ENCODE peak calls at places on chromosomes 12 and 14, in nine cellular contexts. One of them, this sample, is unnamed. For H3K9me3, the result is how much of the 10 kb centered on the place peaks cover.

GRCh38 chr12:10186299-10186698 is 7.5 kb downstream of the TMEM52B start:
- DNase-seq in prostate gland: no peak
- DNase-seq in stomach: peak
- DNase-seq in transverse colon: peak
- DNase-seq in SK-N-SH: no peak
- DNase-seq in breast epithelium: no peak
- DNase-seq in upper lobe of left lung: peak
- DNase-seq in H1: no peak
- DNase-seq in Panc1: no peak
- DNase-seq in this sample: no peak

GRCh38 chr12:62785941-62786559 is 148.9 kb downstream of the PPM1H start:
- DNase-seq in prostate gland: no peak
- DNase-seq in stomach: no peak
- DNase-seq in transverse colon: no peak
- DNase-seq in SK-N-SH: no peak
- DNase-seq in breast epithelium: no peak
- DNase-seq in upper lobe of left lung: peak
- DNase-seq in H1: no peak
- DNase-seq in Panc1: peak
- DNase-seq in this sample: no peak

GRCh38 chr12:77225373-77225772 is 160.0 kb upstream of the E2F7 start:
- DNase-seq in prostate gland: no peak
- DNase-seq in stomach: no peak
- DNase-seq in transverse colon: no peak
- DNase-seq in SK-N-SH: no peak
- DNase-seq in breast epithelium: no peak
- DNase-seq in upper lobe of left lung: no peak
- DNase-seq in H1: no peak
- DNase-seq in Panc1: no peak
- DNase-seq in this sample: no peak

GRCh38 chr12:3061129-3061857 is 15.9 kb upstream of the TSPAN9 start:
- DNase-seq in prostate gland: no peak
- DNase-seq in stomach: no peak
- DNase-seq in transverse colon: no peak
- DNase-seq in SK-N-SH: no peak
- DNase-seq in breast epithelium: no peak
- DNase-seq in upper lobe of left lung: no peak
- DNase-seq in H1: no peak
- DNase-seq in Panc1: no peak
- DNase-seq in this sample: no peak

GRCh38 chr12:22978962-22979361 is 354.0 kb downstream of the ETNK1 start:
- DNase-seq in prostate gland: no peak
- DNase-seq in stomach: no peak
- DNase-seq in transverse colon: no peak
- DNase-seq in SK-N-SH: peak
- DNase-seq in breast epithelium: no peak
- DNase-seq in upper lobe of left lung: no peak
- DNase-seq in H1: no peak
- DNase-seq in Panc1: no peak
- DNase-seq in this sample: no peak

GRCh38 chr12:109531411-109531810 is 41.9 kb downstream of the MMAB start:
- DNase-seq in prostate gland: no peak
- DNase-seq in stomach: no peak
- DNase-seq in transverse colon: no peak
- DNase-seq in SK-N-SH: peak
- DNase-seq in breast epithelium: no peak
- DNase-seq in upper lobe of left lung: no peak
- DNase-seq in H1: no peak
- DNase-seq in Panc1: no peak
- DNase-seq in this sample: no peak

GRCh38 chr14:51738754-51739153 is 87.0 kb downstream of the FRMD6 start:
- DNase-seq in prostate gland: no peak
- DNase-seq in stomach: no peak
- DNase-seq in transverse colon: no peak
- DNase-seq in SK-N-SH: no peak
- DNase-seq in breast epithelium: no peak
- DNase-seq in upper lobe of left lung: no peak
- DNase-seq in H1: no peak
- DNase-seq in Panc1: no peak
- DNase-seq in this sample: no peak

GRCh38 chr12:93683410-93683809 is 6.2 kb downstream of the CRADD start:
- DNase-seq in prostate gland: no peak
- DNase-seq in stomach: no peak
- DNase-seq in transverse colon: no peak
- DNase-seq in SK-N-SH: no peak
- DNase-seq in breast epithelium: no peak
- DNase-seq in upper lobe of left lung: no peak
- DNase-seq in H1: no peak
- DNase-seq in Panc1: no peak
- DNase-seq in this sample: no peak

GRCh38 chr12:64109706-64110105 is 112.4 kb downstream of the KICS2 start:
- DNase-seq in prostate gland: no peak
- DNase-seq in stomach: no peak
- DNase-seq in transverse colon: no peak
- DNase-seq in SK-N-SH: no peak
- DNase-seq in breast epithelium: no peak
- DNase-seq in upper lobe of left lung: no peak
- DNase-seq in H1: no peak
- DNase-seq in Panc1: no peak
- DNase-seq in this sample: no peak

GRCh38 chr12:20006856-20007255 is 361.5 kb upstream of the PDE3A start:
- DNase-seq in prostate gland: no peak
- DNase-seq in stomach: no peak
- DNase-seq in transverse colon: no peak
- DNase-seq in SK-N-SH: no peak
- DNase-seq in breast epithelium: no peak
- DNase-seq in upper lobe of left lung: no peak
- DNase-seq in H1: no peak
- DNase-seq in Panc1: no peak
- DNase-seq in this sample: no peak

GRCh38 chr12:58920102-58920955 is at the start of gene LRIG3:
- DNase-seq in prostate gland: peak
- DNase-seq in stomach: peak
- DNase-seq in transverse colon: peak
- DNase-seq in SK-N-SH: peak
- DNase-seq in breast epithelium: peak
- DNase-seq in upper lobe of left lung: peak
- DNase-seq in H1: peak
- DNase-seq in Panc1: peak
- DNase-seq in this sample: peak

GRCh38 chr14:23114669-23115491 is 4.2 kb downstream of the CEBPE start:
- DNase-seq in prostate gland: no peak
- DNase-seq in stomach: no peak
- DNase-seq in transverse colon: no peak
- DNase-seq in SK-N-SH: peak
- DNase-seq in breast epithelium: peak
- DNase-seq in upper lobe of left lung: peak
- DNase-seq in H1: no peak
- DNase-seq in Panc1: no peak
- DNase-seq in this sample: no peak

GRCh38 chr12:9064815-9065606 is 50.7 kb downstream of the A2M start:
- DNase-seq in prostate gland: peak
- DNase-seq in stomach: peak
- DNase-seq in transverse colon: peak
- DNase-seq in SK-N-SH: peak
- DNase-seq in breast epithelium: peak
- DNase-seq in upper lobe of left lung: peak
- DNase-seq in H1: peak
- DNase-seq in Panc1: no peak
- DNase-seq in this sample: peak

GRCh38 chr14:103694572-103695026 is 20.7 kb downstream of the XRCC3 start:
- DNase-seq in prostate gland: no peak
- DNase-seq in stomach: no peak
- DNase-seq in transverse colon: no peak
- DNase-seq in SK-N-SH: no peak
- DNase-seq in breast epithelium: no peak
- DNase-seq in upper lobe of left lung: no peak
- DNase-seq in H1: no peak
- DNase-seq in Panc1: no peak
- DNase-seq in this sample: peak

GRCh38 chr14:90301580-90302181 is 30.1 kb downstream of the NRDE2 start:
- DNase-seq in prostate gland: no peak
- DNase-seq in stomach: no peak
- DNase-seq in transverse colon: no peak
- DNase-seq in SK-N-SH: peak
- DNase-seq in breast epithelium: no peak
- DNase-seq in upper lobe of left lung: no peak
- DNase-seq in H1: no peak
- DNase-seq in Panc1: peak
- DNase-seq in this sample: no peak

GRCh38 chr12:1936406-1937320 is 18.2 kb upstream of the CACNA2D4 start:
- DNase-seq in prostate gland: peak
- DNase-seq in stomach: peak
- DNase-seq in transverse colon: peak
- DNase-seq in SK-N-SH: peak
- DNase-seq in breast epithelium: no peak
- DNase-seq in upper lobe of left lung: peak
- DNase-seq in H1: peak
- DNase-seq in Panc1: no peak
- DNase-seq in this sample: no peak

GRCh38 chr14:87529081-87529480 is 463.9 kb downstream of the GALC start:
- DNase-seq in prostate gland: no peak
- DNase-seq in stomach: no peak
- DNase-seq in transverse colon: no peak
- DNase-seq in SK-N-SH: no peak
- DNase-seq in breast epithelium: no peak
- DNase-seq in upper lobe of left lung: no peak
- DNase-seq in H1: no peak
- DNase-seq in Panc1: no peak
- DNase-seq in this sample: no peak

GRCh38 chr12:117359029-117359845 is 2.2 kb downstream of the NOS1 start:
- DNase-seq in prostate gland: no peak
- DNase-seq in stomach: no peak
- DNase-seq in transverse colon: no peak
- DNase-seq in SK-N-SH: no peak
- DNase-seq in breast epithelium: no peak
- DNase-seq in upper lobe of left lung: no peak
- DNase-seq in H1: no peak
- DNase-seq in Panc1: no peak
- DNase-seq in this sample: no peak

GRCh38 chr12:50218386-50218785 is 51.2 kb upstream of the CERS5 start:
- DNase-seq in prostate gland: no peak
- DNase-seq in stomach: no peak
- DNase-seq in transverse colon: no peak
- DNase-seq in SK-N-SH: no peak
- DNase-seq in breast epithelium: no peak
- DNase-seq in upper lobe of left lung: no peak
- DNase-seq in H1: no peak
- DNase-seq in Panc1: peak
- DNase-seq in this sample: no peak

GRCh38 chr12:65858831-65859230 is 34.5 kb downstream of the HMGA2 start:
- DNase-seq in prostate gland: no peak
- DNase-seq in stomach: no peak
- DNase-seq in transverse colon: no peak
- DNase-seq in SK-N-SH: no peak
- DNase-seq in breast epithelium: no peak
- DNase-seq in upper lobe of left lung: no peak
- DNase-seq in H1: no peak
- DNase-seq in Panc1: no peak
- DNase-seq in this sample: no peak

GRCh38 chr12:65853489-65854157 is 29.3 kb downstream of the HMGA2 start:
- DNase-seq in prostate gland: no peak
- DNase-seq in stomach: no peak
- DNase-seq in transverse colon: no peak
- DNase-seq in SK-N-SH: no peak
- DNase-seq in breast epithelium: no peak
- DNase-seq in upper lobe of left lung: no peak
- DNase-seq in H1: no peak
- DNase-seq in Panc1: no peak
- DNase-seq in this sample: no peak

GRCh38 chr12:65854629-65855028 is 30.3 kb downstream of the HMGA2 start:
- DNase-seq in prostate gland: no peak
- DNase-seq in stomach: no peak
- DNase-seq in transverse colon: no peak
- DNase-seq in SK-N-SH: no peak
- DNase-seq in breast epithelium: no peak
- DNase-seq in upper lobe of left lung: no peak
- DNase-seq in H1: no peak
- DNase-seq in Panc1: no peak
- DNase-seq in this sample: no peak

GRCh38 chr12:65857875-65858274 is 33.6 kb downstream of the HMGA2 start:
- DNase-seq in prostate gland: no peak
- DNase-seq in stomach: no peak
- DNase-seq in transverse colon: no peak
- DNase-seq in SK-N-SH: no peak
- DNase-seq in breast epithelium: no peak
- DNase-seq in upper lobe of left lung: no peak
- DNase-seq in H1: no peak
- DNase-seq in Panc1: no peak
- DNase-seq in this sample: no peak

GRCh38 chr12:65856521-65856920 is 32.2 kb downstream of the HMGA2 start:
- DNase-seq in prostate gland: no peak
- DNase-seq in stomach: no peak
- DNase-seq in transverse colon: no peak
- DNase-seq in SK-N-SH: no peak
- DNase-seq in breast epithelium: no peak
- DNase-seq in upper lobe of left lung: no peak
- DNase-seq in H1: no peak
- DNase-seq in Panc1: no peak
- DNase-seq in this sample: no peak
- TF ChIP-seq POLR2AphosphoS5 in prostate gland: no peak
- TF ChIP-seq POLR2AphosphoS5 in stomach: no peak
- TF ChIP-seq POLR2AphosphoS5 in transverse colon: no peak
- TF ChIP-seq POLR2AphosphoS5 in SK-N-SH: no peak
- TF ChIP-seq POLR2AphosphoS5 in breast epithelium: no peak
- TF ChIP-seq POLR2AphosphoS5 in upper lobe of left lung: no peak
- TF ChIP-seq POLR2AphosphoS5 in H1: no peak
- TF ChIP-seq POLR2AphosphoS5 in Panc1: no peak
- TF ChIP-seq POLR2AphosphoS5 in this sample: no peak

GRCh38 chr12:7175493-7175892 is 14.0 kb upstream of the PEX5 start:
- DNase-seq in prostate gland: no peak
- DNase-seq in stomach: no peak
- DNase-seq in transverse colon: no peak
- DNase-seq in SK-N-SH: no peak
- DNase-seq in breast epithelium: no peak
- DNase-seq in upper lobe of left lung: no peak
- DNase-seq in H1: no peak
- DNase-seq in Panc1: no peak
- DNase-seq in this sample: no peak
- H3K9me3 ChIP-seq in prostate gland: under half
- H3K9me3 ChIP-seq in stomach: under half
- H3K9me3 ChIP-seq in transverse colon: under half
- H3K9me3 ChIP-seq in SK-N-SH: under half
- H3K9me3 ChIP-seq in breast epithelium: under half
- H3K9me3 ChIP-seq in upper lobe of left lung: under half
- H3K9me3 ChIP-seq in H1: under half
- H3K9me3 ChIP-seq in Panc1: under half
- H3K9me3 ChIP-seq in this sample: under half

GRCh38 chr14:43795600-43796228 is 711.4 kb downstream of the FSCB start:
- DNase-seq in prostate gland: no peak
- DNase-seq in stomach: no peak
- DNase-seq in transverse colon: no peak
- DNase-seq in SK-N-SH: no peak
- DNase-seq in breast epithelium: no peak
- DNase-seq in upper lobe of left lung: no peak
- DNase-seq in H1: no peak
- DNase-seq in Panc1: no peak
- DNase-seq in this sample: no peak
- TF ChIP-seq POLR2AphosphoS5 in prostate gland: no peak
- TF ChIP-seq POLR2AphosphoS5 in stomach: no peak
- TF ChIP-seq POLR2AphosphoS5 in transverse colon: no peak
- TF ChIP-seq POLR2AphosphoS5 in SK-N-SH: no peak
- TF ChIP-seq POLR2AphosphoS5 in breast epithelium: no peak
- TF ChIP-seq POLR2AphosphoS5 in upper lobe of left lung: no peak
- TF ChIP-seq POLR2AphosphoS5 in H1: no peak
- TF ChIP-seq POLR2AphosphoS5 in Panc1: no peak
- TF ChIP-seq POLR2AphosphoS5 in this sample: no peak

GRCh38 chr14:106380740-106381139 is 854.4 kb downstream of the TMEM121 start:
- DNase-seq in prostate gland: no peak
- DNase-seq in stomach: no peak
- DNase-seq in transverse colon: no peak
- DNase-seq in SK-N-SH: no peak
- DNase-seq in breast epithelium: no peak
- DNase-seq in upper lobe of left lung: no peak
- DNase-seq in H1: no peak
- DNase-seq in Panc1: no peak
- DNase-seq in this sample: no peak
- H3K9me3 ChIP-seq in prostate gland: under half
- H3K9me3 ChIP-seq in stomach: under half
- H3K9me3 ChIP-seq in transverse colon: under half
- H3K9me3 ChIP-seq in SK-N-SH: under half
- H3K9me3 ChIP-seq in breast epithelium: under half
- H3K9me3 ChIP-seq in upper lobe of left lung: under half
- H3K9me3 ChIP-seq in H1: half or more
- H3K9me3 ChIP-seq in Panc1: under half
- H3K9me3 ChIP-seq in this sample: under half

This sample was measured in suprapubic skin.